ENCODE peak calls at places on chromosomes 11 and 22, in five cellular contexts. N is NT2/D1, B is A549, L is GM12891, S is aorta. X is an unnamed sample.

GRCh38 chr11:63614136-63614664 is at the start of gene PLAAT3:
- DNase-seq in N (no peak), B (peak; percentile 82), L (peak; percentile 37), S (peak; percentile 84), X (no peak)

GRCh38 chr22:48869161-48869560 is 958.5 kb downstream of the BRD1 start:
- DNase-seq in N (no peak), B (no peak), L (no peak), S (no peak), X (no peak)

GRCh38 chr11:420054-420910 is 5.5 kb upstream of the SIGIRR start:
- DNase-seq in N (no peak), B (no peak), L (no peak), S (peak; percentile 49), X (no peak)

GRCh38 chr22:39699631-39700348 is 129.2 kb downstream of the CACNA1I start:
- DNase-seq in N (no peak), B (no peak), L (no peak), S (no peak), X (no peak)

GRCh38 chr11:2369320-2369719 is 7.8 kb upstream of the CD81 start:
- DNase-seq in N (no peak), B (no peak), L (no peak), S (no peak), X (no peak)

GRCh38 chr11:7437706-7438105 is 47.6 kb upstream of the OLFML1 start:
- DNase-seq in N (no peak), B (no peak), L (no peak), S (no peak), X (no peak)

GRCh38 chr22:31870890-31871289 is 73.4 kb upstream of the YWHAH start:
- DNase-seq in N (no peak), B (peak; percentile 74), L (no peak), S (no peak), X (no peak)

GRCh38 chr11:128415539-128415938 is 171.8 kb downstream of the ETS1 start:
- DNase-seq in N (no peak), B (no peak), L (no peak), S (no peak), X (no peak)

GRCh38 chr11:8768625-8769333 is 86.2 kb downstream of the RPL27A start:
- DNase-seq in N (no peak), B (peak; percentile 44), L (no peak), S (peak; percentile 62), X (no peak)

GRCh38 chr22:28244760-28245159 is 325.7 kb upstream of the PITPNB start:
- DNase-seq in N (no peak), B (no peak), L (no peak), S (no peak), X (no peak)

GRCh38 chr11:66468691-66469090 is 2.0 kb downstream of the PELI3 start:
- DNase-seq in N (no peak), B (no peak), L (no peak), S (no peak), X (no peak)

GRCh38 chr11:79193663-79194062 is 247.2 kb downstream of the TENM4 start:
- DNase-seq in N (no peak), B (no peak), L (no peak), S (no peak), X (no peak)

GRCh38 chr22:37198290-37199102 is 10.4 kb upstream of the C1QTNF6 start:
- DNase-seq in N (peak; percentile 39), B (peak; percentile 88), L (peak; percentile 82), S (peak; percentile 91), X (no peak)

GRCh38 chr11:26623076-26623666 is 51.1 kb upstream of the MUC15 start:
- DNase-seq in N (no peak), B (peak; percentile 42), L (no peak), S (no peak), X (no peak)

GRCh38 chr11:28616566-28616965 is 508.4 kb downstream of the METTL15 start:
- DNase-seq in N (no peak), B (no peak), L (no peak), S (no peak), X (no peak)

GRCh38 chr22:50074056-50074455 is 11.2 kb downstream of the MLC1 start:
- DNase-seq in N (no peak), B (no peak), L (no peak), S (no peak), X (no peak)

GRCh38 chr11:107651672-107652071 is 60.2 kb downstream of the SLN start:
- DNase-seq in N (no peak), B (peak; percentile 1), L (no peak), S (no peak), X (no peak)

GRCh38 chr11:108697872-108698473 is 33.1 kb downstream of the DDX10 start:
- DNase-seq in N (peak; percentile 39), B (peak; percentile 67), L (peak; percentile 29), S (peak; percentile 55), X (peak; percentile 17)

GRCh38 chr22:45832959-45833580 is 143.9 kb downstream of the WNT7B start:
- DNase-seq in N (no peak), B (no peak), L (no peak), S (no peak), X (no peak)

GRCh38 chr22:29816128-29816527 is 21.9 kb downstream of the ASCC2 start:
- DNase-seq in N (no peak), B (no peak), L (no peak), S (no peak), X (no peak)

GRCh38 chr22:38110008-38110862 is at the start of gene BAIAP2L2:
- DNase-seq in N (no peak), B (peak; percentile 78), L (no peak), S (no peak), X (no peak)

GRCh38 chr22:28116261-28116673 is 197.2 kb upstream of the PITPNB start:
- DNase-seq in N (no peak), B (peak; percentile 19), L (no peak), S (peak; percentile 80), X (no peak)

GRCh38 chr11:75436806-75437205 is 3.8 kb upstream of the KLHL35 start:
- DNase-seq in N (no peak), B (no peak), L (no peak), S (no peak), X (no peak)

GRCh38 chr22:28243539-28243938 is 324.5 kb upstream of the PITPNB start:
- DNase-seq in N (no peak), B (no peak), L (no peak), S (no peak), X (no peak)

GRCh38 chr11:2512431-2513407 is 67.9 kb downstream of the KCNQ1 start:
- DNase-seq in N (no peak), B (no peak), L (peak; percentile 21), S (peak; percentile 47), X (no peak)

GRCh38 chr11:121461843-121462242 is 9.1 kb upstream of the SORL1-AS1 start:
- DNase-seq in N (no peak), B (no peak), L (no peak), S (no peak), X (no peak)

GRCh38 chr11:94864646-94865045 is 96.5 kb downstream of the AMOTL1 start:
- DNase-seq in N (no peak), B (no peak), L (no peak), S (no peak), X (no peak)

GRCh38 chr22:39299829-39300178 is 19.6 kb downstream of the RPL3 start:
- DNase-seq in N (no peak), B (peak; percentile 64), L (no peak), S (peak; percentile 74), X (no peak)

GRCh38 chr22:20615533-20616450 is 108.4 kb downstream of the MED15 start:
- DNase-seq in N (no peak), B (no peak), L (no peak), S (no peak), X (no peak)

GRCh38 chr11:9808943-9809342 is 145.1 kb downstream of the SWAP70 start:
- DNase-seq in N (peak; percentile 25), B (no peak), L (no peak), S (no peak), X (no peak)

GRCh38 chr22:21591695-21592094 is 24.2 kb downstream of the UBE2L3 start:
- DNase-seq in N (no peak), B (no peak), L (no peak), S (peak; percentile 66), X (no peak)

GRCh38 chr22:38982008-38982927 is at the start of gene APOBEC3B:
- DNase-seq in N (no peak), B (peak; percentile 91), L (peak; percentile 64), S (peak; percentile 83), X (no peak)

GRCh38 chr22:24440270-24440717 is 12.9 kb downstream of the ADORA2A start:
- DNase-seq in N (no peak), B (no peak), L (no peak), S (no peak), X (no peak)

GRCh38 chr11:12103411-12104225 is 6.8 kb upstream of the MICAL2 start:
- DNase-seq in N (no peak), B (no peak), L (no peak), S (peak; percentile 36), X (no peak)

GRCh38 chr11:35146074-35146521 is 7.1 kb downstream of the CD44 start:
- DNase-seq in N (no peak), B (no peak), L (no peak), S (no peak), X (no peak)

GRCh38 chr11:69361048-69361447 is 67.1 kb downstream of the MYEOV start:
- DNase-seq in N (no peak), B (no peak), L (no peak), S (no peak), X (no peak)

GRCh38 chr22:47047321-47048122 is 285.1 kb downstream of the TBC1D22A start:
- DNase-seq in N (no peak), B (no peak), L (no peak), S (peak; percentile 26), X (no peak)

GRCh38 chr22:38312261-38312800 is 4.9 kb downstream of the CSNK1E start:
- DNase-seq in N (no peak), B (no peak), L (no peak), S (no peak), X (no peak)

X was measured in iPS DF 19.7.